ENCODE peak calls at places on chromosomes 2 and 18, in eight cellular contexts. S is CD8-positive, alpha-beta T cell; Q is activated CD4-positive, alpha-beta T cell treated with anti-CD3 and anti-CD28 coated beads, Interleukin-2, amount 50 U/mL, for 1 hour; M is kidney; V is CD8-positive, alpha-beta memory T cell; A is gastrocnemius medialis; T is activated T-helper 1 cell treated with anti-CD3 and anti-CD28 coated beads, Interleukin-12 subunit alpha, Interleukin-12 subunit beta, Interleukin-2, Interleukin-4 antibody, amounts not matched to agents 30 ng/mL and 10 ng/mL and 1 ng/mL, durations not matched to agents 14 hours and 24 hours and 36 hours; F is NCI-H774. R is an unnamed sample.

GRCh38 chr18:58572181-58572580 is 56.7 kb downstream of the ALPK2 start:
- DNase-seq in V (no peak), Q (no peak), M (no peak), F (no peak), A (no peak), T (no peak), S (no peak), R (no peak)

GRCh38 chr18:46915800-46916550 is 1.3 kb downstream of the PIAS2 start:
- DNase-seq in A (no peak), V (no peak), T (no peak), M (no peak), F (no peak), S (no peak), Q (no peak), R (no peak)

GRCh38 chr2:9800975-9801723 is 42.1 kb upstream of the TAF1B start:
- DNase-seq in S (no peak), M (peak), Q (peak), V (peak), F (no peak), T (no peak), A (peak), R (no peak)

GRCh38 chr2:174919886-174920595 is 85.1 kb downstream of the CHN1 start:
- DNase-seq in M (no peak), T (no peak), V (no peak), A (no peak), Q (no peak), F (no peak), S (no peak), R (no peak)

GRCh38 chr18:36406805-36407204 is 109.3 kb downstream of the FHOD3 start:
- DNase-seq in Q (no peak), S (no peak), M (no peak), A (no peak), F (peak), T (no peak), V (no peak), R (no peak)

GRCh38 chr2:231661422-231662027 is 46.8 kb upstream of the PTMA start:
- DNase-seq in A (no peak), S (no peak), M (no peak), T (no peak), V (no peak), Q (no peak), F (no peak), R (no peak)

GRCh38 chr18:48839819-48840490 is 110.8 kb downstream of the SMAD7 start:
- DNase-seq in F (no peak), A (no peak), V (no peak), Q (no peak), S (no peak), T (no peak), M (peak), R (no peak)

GRCh38 chr2:76050196-76050595 is 339.5 kb upstream of the GCFC2 start:
- DNase-seq in V (no peak), A (no peak), S (no peak), T (no peak), Q (no peak), M (no peak), F (no peak), R (no peak)

GRCh38 chr2:127608061-127609011 is 37.6 kb upstream of the GPR17 start:
- DNase-seq in V (no peak), M (no peak), A (no peak), F (no peak), T (no peak), Q (no peak), S (no peak), R (peak)

GRCh38 chr2:200905618-200906296 is 16.6 kb downstream of the NIF3L1 start:
- DNase-seq in Q (peak), A (peak), F (peak), S (peak), V (peak), M (peak), T (peak), R (peak)

GRCh38 chr2:128488429-128488828 is 169.8 kb upstream of the HS6ST1 start:
- DNase-seq in V (no peak), S (no peak), A (no peak), Q (no peak), T (no peak), M (no peak), F (no peak), R (no peak)

GRCh38 chr18:32911660-32912284 is 138.9 kb upstream of the KLHL14 start:
- DNase-seq in S (no peak), V (no peak), F (no peak), Q (no peak), A (no peak), T (no peak), M (no peak), R (no peak)

GRCh38 chr18:13620206-13620672 is 106.1 kb downstream of the FAM210A start:
- DNase-seq in V (no peak), T (no peak), M (no peak), A (no peak), S (no peak), Q (no peak), F (no peak), R (no peak)

GRCh38 chr2:229485782-229486181 is 214.7 kb upstream of the PID1 start:
- DNase-seq in V (no peak), F (no peak), A (no peak), Q (no peak), S (no peak), T (no peak), M (no peak), R (no peak)

GRCh38 chr2:219289537-219290361 is 10.6 kb downstream of the DNAJB2 start:
- DNase-seq in V (no peak), M (peak), T (no peak), F (no peak), S (no peak), A (peak), Q (no peak), R (no peak)

GRCh38 chr2:157032019-157032418 is 225.5 kb upstream of the GALNT5 start:
- DNase-seq in V (no peak), S (no peak), Q (no peak), M (no peak), T (no peak), A (no peak), F (no peak), R (no peak)

GRCh38 chr2:206028101-206028500 is 57.9 kb downstream of the INO80D start:
- DNase-seq in Q (no peak), T (no peak), S (no peak), M (no peak), V (no peak), F (no peak), A (no peak), R (no peak)

GRCh38 chr2:201261911-201262310 is 1.6 kb downstream of the CASP8 start:
- DNase-seq in M (no peak), F (no peak), V (no peak), A (no peak), T (no peak), Q (no peak), S (no peak), R (no peak)

GRCh38 chr2:221572180-221572820 is at the start of gene EPHA4:
- DNase-seq in Q (peak), A (peak), S (peak), M (peak), T (peak), V (peak), F (peak), R (peak)

GRCh38 chr2:68469935-68470334 is 2.5 kb downstream of the APLF start:
- DNase-seq in M (no peak), S (no peak), A (no peak), V (no peak), T (no peak), Q (no peak), F (no peak), R (no peak)

GRCh38 chr2:55887906-55888625 is 35.5 kb downstream of the EFEMP1 start:
- DNase-seq in S (no peak), Q (no peak), V (no peak), T (no peak), M (no peak), A (no peak), F (no peak), R (no peak)

GRCh38 chr2:124091721-124092120 is 66.6 kb downstream of the CNTNAP5 start:
- DNase-seq in F (no peak), M (no peak), T (no peak), A (no peak), Q (no peak), S (no peak), V (no peak), R (no peak)

GRCh38 chr2:190792956-190793888 is 87.4 kb upstream of the GLS start:
- DNase-seq in T (no peak), F (no peak), M (no peak), V (no peak), A (no peak), Q (no peak), S (no peak), R (no peak)

GRCh38 chr18:9653390-9653789 is 39.0 kb upstream of the PPP4R1 start:
- DNase-seq in V (no peak), T (no peak), A (no peak), Q (no peak), F (peak), S (no peak), M (peak), R (no peak)

R was measured in pancreas.